ENCODE peak calls at places on chromosomes 5 and 9, in six cellular contexts. R is activated CD4-positive, alpha-beta T cell treated with anti-CD3 and anti-CD28 coated beads for 48 hours; Y is NCI-H1105; P is NCI-H510A; G is RPMI7951; S is stimulated activated CD4-positive, alpha-beta T cell treated with anti-CD3 and anti-CD28 coated beads, Interleukin-1b, Interleukin-23, amount 100 ng/mL, for 24 hours. N is an unnamed sample.

GRCh38 chr9:10562581-10563343 is 50.0 kb downstream of the PTPRD start:
- DNase-seq in R (no peak), G (no peak), P (no peak), S (no peak), Y (no peak), N (no peak)

GRCh38 chr5:122137702-122138101 is 8.4 kb downstream of the ZNF474 start:
- DNase-seq in G (no peak), P (peak), R (no peak), Y (no peak), S (no peak), N (no peak)

GRCh38 chr5:1536298-1537165 is 12.8 kb upstream of the LPCAT1 start:
- DNase-seq in P (no peak), Y (no peak), G (peak), R (peak), S (peak), N (no peak)

GRCh38 chr5:138832218-138832617 is 42.9 kb downstream of the LRRTM2 start:
- DNase-seq in Y (no peak), P (no peak), S (no peak), R (no peak), G (peak), N (no peak)

GRCh38 chr5:29208026-29208425 is 1985.5 kb upstream of the CDH6 start:
- DNase-seq in P (no peak), G (peak), S (no peak), Y (no peak), R (no peak), N (no peak)

GRCh38 chr5:171386006-171386671 is 1.5 kb upstream of the NPM1 start:
- DNase-seq in S (no peak), R (no peak), Y (no peak), G (no peak), P (no peak), N (no peak)

GRCh38 chr5:159226451-159226850 is 17.1 kb upstream of the RNF145 start:
- DNase-seq in G (no peak), P (no peak), R (no peak), S (no peak), Y (no peak), N (no peak)

GRCh38 chr5:108386345-108387061 is 4.6 kb upstream of the FBXL17 start:
- DNase-seq in P (no peak), S (no peak), Y (no peak), G (no peak), R (no peak), N (no peak)

GRCh38 chr5:1029270-1029944 is 20.8 kb downstream of the NKD2 start:
- DNase-seq in G (no peak), P (no peak), R (no peak), S (no peak), Y (no peak), N (no peak)

GRCh38 chr9:136881691-136882108 is 4.6 kb upstream of the TRAF2 start:
- DNase-seq in G (peak), P (no peak), R (peak), Y (no peak), S (no peak), N (no peak)

GRCh38 chr9:15592317-15592716 is 39.5 kb downstream of the CCDC171 start:
- DNase-seq in S (no peak), R (no peak), G (no peak), P (no peak), Y (no peak), N (no peak)

N was measured in esophagus squamous epithelium.